ENCODE peak calls at places on chromosomes 12 and 14, in nine cellular contexts. W is stomach; L is hippocampal formation; S is HTR-8/SVneo; U is WTC11; H is activated T-helper 9 cell treated with anti-CD3 and anti-CD28 coated beads, Interleukin-2, amount 50 U/mL, for 16 hours; O is Calu3; G is neural crest cell; P is aorta. I is an unnamed sample.

GRCh38 chr14:106268013-106268727 is 741.8 kb downstream of the TMEM121 start:
- DNase-seq in W (peak), G (no peak), O (peak), S (no peak), P (no peak), H (peak), U (no peak), L (no peak), I (no peak)

GRCh38 chr14:33414041-33414440 is 475.4 kb downstream of the NPAS3 start:
- DNase-seq in W (no peak), O (no peak), L (no peak), G (no peak), H (no peak), P (no peak), U (no peak), S (no peak), I (peak)

GRCh38 chr14:54299393-54300363 is 97.1 kb upstream of the CDKN3 start:
- DNase-seq in P (no peak), L (no peak), O (no peak), H (no peak), U (no peak), G (no peak), S (no peak), W (no peak), I (no peak)

GRCh38 chr12:12592930-12593329 is 18.7 kb upstream of the CREBL2 start:
- DNase-seq in S (peak), L (no peak), W (no peak), G (no peak), P (no peak), H (no peak), O (peak), U (no peak), I (no peak)

GRCh38 chr12:125191361-125192087 is 126.3 kb downstream of the AACS start:
- DNase-seq in H (no peak), U (no peak), L (no peak), P (no peak), G (no peak), S (no peak), W (no peak), O (no peak), I (no peak)

GRCh38 chr12:15151141-15152091 is 69.8 kb downstream of the RERG start:
- DNase-seq in G (no peak), O (peak), H (no peak), P (no peak), U (no peak), W (no peak), S (no peak), L (peak), I (peak)

GRCh38 chr12:57872362-57872761 is 25.8 kb upstream of the CTDSP2 start:
- DNase-seq in S (no peak), G (no peak), O (no peak), P (no peak), H (no peak), L (no peak), U (no peak), W (no peak), I (no peak)

GRCh38 chr14:61555056-61555838 is 140.1 kb upstream of the HIF1A start:
- DNase-seq in L (no peak), W (no peak), O (no peak), G (no peak), U (no peak), P (no peak), S (no peak), H (no peak), I (no peak)

GRCh38 chr12:55019784-55020183 is at the start of gene NEUROD4:
- DNase-seq in U (peak), H (no peak), W (peak), L (peak), O (peak), S (peak), P (no peak), G (peak), I (peak)

GRCh38 chr14:54497224-54497623 is 8.4 kb upstream of the GMFB start:
- DNase-seq in P (no peak), H (no peak), G (no peak), O (no peak), L (no peak), W (no peak), S (no peak), U (no peak), I (no peak)

GRCh38 chr12:46553911-46554310 is 181.3 kb upstream of the SLC38A2 start:
- DNase-seq in W (no peak), G (no peak), L (no peak), O (no peak), U (no peak), P (no peak), S (no peak), H (no peak), I (no peak)

GRCh38 chr12:52356762-52357580 is 10.3 kb downstream of the KRT85 start:
- DNase-seq in S (no peak), U (no peak), G (no peak), O (no peak), P (peak), H (no peak), W (no peak), L (no peak), I (no peak)

GRCh38 chr14:79279645-79280399 is 931.5 kb downstream of the DIO2 start:
- DNase-seq in L (no peak), P (peak), O (no peak), S (peak), G (peak), U (peak), W (peak), H (no peak), I (no peak)

GRCh38 chr14:86815341-86815740 is 1177.6 kb downstream of the GALC start:
- DNase-seq in S (no peak), G (no peak), W (no peak), L (no peak), U (no peak), O (no peak), H (no peak), P (no peak), I (no peak)

I was measured in lung microvascular endothelial cell.